ENCODE peak calls at places on chromosomes 4 and X, in seven cellular contexts. One of them, this sample, is unnamed.

GRCh38 chr4:38069271-38069760 is 109.1 kb downstream of the PTTG2 start:
- DNase-seq in brain microvascular endothelial cell: no peak
- DNase-seq in psoas muscle: no peak
- DNase-seq in astrocyte: peak
- DNase-seq in AG04450: peak
- DNase-seq in breast epithelium: no peak
- DNase-seq in GM23338: peak
- DNase-seq in this sample: peak

GRCh38 chrX:12929701-12930100 is 23.3 kb downstream of the TLR8 start:
- DNase-seq in AG04450: no peak
- DNase-seq in psoas muscle: no peak
- DNase-seq in GM23338: no peak
- DNase-seq in brain microvascular endothelial cell: no peak
- DNase-seq in breast epithelium: no peak
- DNase-seq in astrocyte: no peak
- DNase-seq in this sample: no peak

GRCh38 chrX:19085975-19086772 is 36.1 kb downstream of the ADGRG2 start:
- DNase-seq in psoas muscle: no peak
- DNase-seq in astrocyte: no peak
- DNase-seq in breast epithelium: no peak
- DNase-seq in AG04450: no peak
- DNase-seq in brain microvascular endothelial cell: no peak
- DNase-seq in GM23338: no peak
- DNase-seq in this sample: peak

GRCh38 chrX:39829965-39830364 is 267.8 kb downstream of the BCOR start:
- DNase-seq in breast epithelium: no peak
- DNase-seq in astrocyte: no peak
- DNase-seq in psoas muscle: no peak
- DNase-seq in GM23338: no peak
- DNase-seq in AG04450: no peak
- DNase-seq in brain microvascular endothelial cell: no peak
- DNase-seq in this sample: no peak

GRCh38 chrX:63679432-63679831 is 105.6 kb downstream of the ARHGEF9 start:
- DNase-seq in astrocyte: no peak
- DNase-seq in GM23338: no peak
- DNase-seq in breast epithelium: no peak
- DNase-seq in brain microvascular endothelial cell: no peak
- DNase-seq in psoas muscle: no peak
- DNase-seq in AG04450: no peak
- DNase-seq in this sample: no peak

GRCh38 chr4:146978641-146979040 is 33.0 kb upstream of the TTC29 start:
- DNase-seq in AG04450: no peak
- DNase-seq in brain microvascular endothelial cell: no peak
- DNase-seq in astrocyte: no peak
- DNase-seq in breast epithelium: no peak
- DNase-seq in psoas muscle: no peak
- DNase-seq in GM23338: no peak
- DNase-seq in this sample: no peak

GRCh38 chr4:6416518-6417286 is 55.7 kb downstream of the PPP2R2C start:
- DNase-seq in AG04450: no peak
- DNase-seq in astrocyte: no peak
- DNase-seq in brain microvascular endothelial cell: no peak
- DNase-seq in GM23338: no peak
- DNase-seq in psoas muscle: no peak
- DNase-seq in breast epithelium: no peak
- DNase-seq in this sample: no peak

GRCh38 chr4:175947117-175947722 is 118.4 kb upstream of the WDR17 start:
- DNase-seq in psoas muscle: no peak
- DNase-seq in GM23338: peak
- DNase-seq in AG04450: peak
- DNase-seq in brain microvascular endothelial cell: peak
- DNase-seq in astrocyte: no peak
- DNase-seq in breast epithelium: no peak
- DNase-seq in this sample: peak

GRCh38 chr4:72283357-72283756 is 251.6 kb downstream of the NPFFR2 start:
- DNase-seq in GM23338: peak
- DNase-seq in AG04450: no peak
- DNase-seq in astrocyte: no peak
- DNase-seq in psoas muscle: no peak
- DNase-seq in brain microvascular endothelial cell: no peak
- DNase-seq in breast epithelium: no peak
- DNase-seq in this sample: no peak

GRCh38 chr4:87050596-87050995 is 115.8 kb downstream of the AFF1 start:
- DNase-seq in AG04450: no peak
- DNase-seq in breast epithelium: no peak
- DNase-seq in GM23338: no peak
- DNase-seq in psoas muscle: no peak
- DNase-seq in brain microvascular endothelial cell: no peak
- DNase-seq in astrocyte: no peak
- DNase-seq in this sample: peak

GRCh38 chrX:23805379-23805778 is 22.4 kb downstream of the SAT1 start:
- DNase-seq in astrocyte: no peak
- DNase-seq in GM23338: no peak
- DNase-seq in AG04450: no peak
- DNase-seq in psoas muscle: no peak
- DNase-seq in breast epithelium: no peak
- DNase-seq in brain microvascular endothelial cell: no peak
- DNase-seq in this sample: no peak

GRCh38 chr4:2290488-2290887 is 28.6 kb upstream of the MXD4 start:
- DNase-seq in AG04450: no peak
- DNase-seq in astrocyte: no peak
- DNase-seq in psoas muscle: no peak
- DNase-seq in GM23338: no peak
- DNase-seq in brain microvascular endothelial cell: no peak
- DNase-seq in breast epithelium: no peak
- DNase-seq in this sample: no peak

GRCh38 chr4:2290974-2291704 is 29.2 kb upstream of the MXD4 start:
- DNase-seq in psoas muscle: peak
- DNase-seq in breast epithelium: peak
- DNase-seq in AG04450: no peak
- DNase-seq in astrocyte: no peak
- DNase-seq in brain microvascular endothelial cell: no peak
- DNase-seq in GM23338: no peak
- DNase-seq in this sample: no peak

GRCh38 chr4:2289311-2289954 is 27.5 kb upstream of the MXD4 start:
- DNase-seq in AG04450: no peak
- DNase-seq in GM23338: no peak
- DNase-seq in astrocyte: no peak
- DNase-seq in breast epithelium: peak
- DNase-seq in brain microvascular endothelial cell: no peak
- DNase-seq in psoas muscle: no peak
- DNase-seq in this sample: no peak

GRCh38 chr4:2288051-2288541 is 26.2 kb upstream of the MXD4 start:
- DNase-seq in breast epithelium: no peak
- DNase-seq in GM23338: no peak
- DNase-seq in AG04450: no peak
- DNase-seq in psoas muscle: peak
- DNase-seq in brain microvascular endothelial cell: no peak
- DNase-seq in astrocyte: no peak
- DNase-seq in this sample: no peak

GRCh38 chr4:2289955-2290333 is 28.0 kb upstream of the MXD4 start:
- DNase-seq in breast epithelium: peak
- DNase-seq in psoas muscle: no peak
- DNase-seq in astrocyte: no peak
- DNase-seq in GM23338: no peak
- DNase-seq in AG04450: no peak
- DNase-seq in brain microvascular endothelial cell: no peak
- DNase-seq in this sample: no peak
- H3K4me3 ChIP-seq in breast epithelium: no peak
- H3K4me3 ChIP-seq in psoas muscle: no peak
- H3K4me3 ChIP-seq in astrocyte: no peak
- H3K4me3 ChIP-seq in GM23338: no peak
- H3K4me3 ChIP-seq in AG04450: no peak
- H3K4me3 ChIP-seq in brain microvascular endothelial cell: no peak
- H3K4me3 ChIP-seq in this sample: no peak

DNA sequence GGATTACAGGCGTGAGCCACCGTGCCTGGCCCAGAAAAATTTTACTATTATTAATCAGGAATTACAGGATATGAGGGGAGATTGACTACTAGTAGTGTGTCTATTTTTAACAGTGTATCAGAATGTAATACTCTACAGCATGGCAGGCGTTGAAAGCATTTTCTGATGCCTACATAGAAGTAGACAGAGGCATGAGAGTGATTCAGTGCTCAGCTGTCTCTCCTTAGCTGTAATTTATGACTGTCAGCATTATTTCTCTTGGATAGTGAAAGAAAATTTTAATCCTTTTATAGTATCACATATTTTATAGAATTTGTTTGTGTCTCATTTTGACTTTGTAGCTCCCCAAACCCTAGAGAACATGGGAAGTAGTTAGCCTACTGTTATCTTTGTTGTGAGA is 20.7 kb downstream of the ARHGAP24 start:
- DNase-seq in breast epithelium: no peak
- DNase-seq in brain microvascular endothelial cell: no peak
- DNase-seq in psoas muscle: no peak
- DNase-seq in astrocyte: no peak
- DNase-seq in GM23338: no peak
- DNase-seq in AG04450: no peak
- DNase-seq in this sample: no peak
- H3K4me3 ChIP-seq in breast epithelium: no peak
- H3K4me3 ChIP-seq in brain microvascular endothelial cell: no peak
- H3K4me3 ChIP-seq in psoas muscle: no peak
- H3K4me3 ChIP-seq in astrocyte: no peak
- H3K4me3 ChIP-seq in GM23338: no peak
- H3K4me3 ChIP-seq in AG04450: no peak
- H3K4me3 ChIP-seq in this sample: no peak

GRCh38 chr4:183987529-183987946 is 82.4 kb downstream of the STOX2 start:
- DNase-seq in brain microvascular endothelial cell: peak
- DNase-seq in astrocyte: peak
- DNase-seq in breast epithelium: peak
- DNase-seq in GM23338: peak
- DNase-seq in psoas muscle: peak
- DNase-seq in AG04450: peak
- DNase-seq in this sample: peak

GRCh38 chr4:183988874-183989273 is 83.8 kb downstream of the STOX2 start:
- DNase-seq in AG04450: no peak
- DNase-seq in astrocyte: no peak
- DNase-seq in psoas muscle: no peak
- DNase-seq in breast epithelium: no peak
- DNase-seq in brain microvascular endothelial cell: no peak
- DNase-seq in GM23338: no peak
- DNase-seq in this sample: no peak

GRCh38 chr4:183986645-183987528 is 81.8 kb downstream of the STOX2 start:
- DNase-seq in psoas muscle: no peak
- DNase-seq in AG04450: no peak
- DNase-seq in astrocyte: no peak
- DNase-seq in brain microvascular endothelial cell: no peak
- DNase-seq in GM23338: no peak
- DNase-seq in breast epithelium: no peak
- DNase-seq in this sample: no peak

GRCh38 chr4:183989471-183989870 is 84.4 kb downstream of the STOX2 start:
- DNase-seq in astrocyte: peak
- DNase-seq in breast epithelium: no peak
- DNase-seq in brain microvascular endothelial cell: no peak
- DNase-seq in GM23338: no peak
- DNase-seq in psoas muscle: no peak
- DNase-seq in AG04450: peak
- DNase-seq in this sample: peak

GRCh38 chr4:183987987-183988392 is 82.9 kb downstream of the STOX2 start:
- DNase-seq in breast epithelium: peak
- DNase-seq in astrocyte: peak
- DNase-seq in brain microvascular endothelial cell: peak
- DNase-seq in GM23338: peak
- DNase-seq in psoas muscle: peak
- DNase-seq in AG04450: peak
- DNase-seq in this sample: peak
- H3K4me3 ChIP-seq in breast epithelium: peak
- H3K4me3 ChIP-seq in astrocyte: peak
- H3K4me3 ChIP-seq in brain microvascular endothelial cell: peak
- H3K4me3 ChIP-seq in GM23338: no peak
- H3K4me3 ChIP-seq in psoas muscle: peak
- H3K4me3 ChIP-seq in AG04450: peak
- H3K4me3 ChIP-seq in this sample: peak

DNA sequence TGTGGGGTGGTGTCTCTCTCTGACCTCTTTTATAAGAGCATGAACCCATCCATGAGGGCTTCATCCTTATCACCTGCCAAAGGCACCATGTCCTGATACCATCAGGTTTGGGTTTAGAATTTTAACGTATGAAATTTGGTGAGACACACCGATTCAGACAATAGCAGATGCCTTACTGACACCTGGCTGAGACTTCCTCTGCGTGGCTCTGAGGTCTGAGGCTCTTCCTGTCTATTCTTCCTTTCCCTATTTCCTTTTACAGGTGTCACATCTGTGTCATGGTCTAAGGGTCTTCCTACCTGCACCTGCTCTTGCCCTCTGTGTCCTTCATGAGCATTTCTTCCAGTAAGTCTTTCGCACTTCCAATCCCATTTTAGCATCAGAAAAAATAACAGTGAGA is 320.8 kb upstream of the CLNK start:
- DNase-seq in breast epithelium: no peak
- DNase-seq in AG04450: no peak
- DNase-seq in astrocyte: no peak
- DNase-seq in brain microvascular endothelial cell: no peak
- DNase-seq in GM23338: no peak
- DNase-seq in psoas muscle: no peak
- DNase-seq in this sample: no peak
- H3K4me3 ChIP-seq in breast epithelium: no peak
- H3K4me3 ChIP-seq in AG04450: no peak
- H3K4me3 ChIP-seq in astrocyte: no peak
- H3K4me3 ChIP-seq in brain microvascular endothelial cell: no peak
- H3K4me3 ChIP-seq in GM23338: no peak
- H3K4me3 ChIP-seq in psoas muscle: no peak
- H3K4me3 ChIP-seq in this sample: no peak

GRCh38 chr4:17807446-17807845 is 3.1 kb downstream of the DCAF16 start:
- DNase-seq in astrocyte: no peak
- DNase-seq in psoas muscle: no peak
- DNase-seq in AG04450: no peak
- DNase-seq in brain microvascular endothelial cell: no peak
- DNase-seq in GM23338: no peak
- DNase-seq in breast epithelium: no peak
- DNase-seq in this sample: peak
- H3K4me3 ChIP-seq in astrocyte: peak
- H3K4me3 ChIP-seq in psoas muscle: peak
- H3K4me3 ChIP-seq in AG04450: peak
- H3K4me3 ChIP-seq in brain microvascular endothelial cell: peak
- H3K4me3 ChIP-seq in GM23338: peak
- H3K4me3 ChIP-seq in breast epithelium: no peak
- H3K4me3 ChIP-seq in this sample: peak

This sample was measured in fibroblast of the aortic adventitia.